ENCODE peak calls at places on chromosomes 16 and 17, in four cellular contexts. Q, X, S and Y are unnamed samples.

GRCh38 chr16:57764006-57764340 is 28.4 kb downstream of the KATNB1 start:
- DNase-seq in Q (no peak), X (no peak), S (no peak), Y (no peak)

GRCh38 chr17:39628655-39629493 is 2.1 kb downstream of the PPP1R1B start:
- DNase-seq in Q (no peak), X (no peak), S (no peak), Y (no peak)

GRCh38 chr17:32515677-32516383 is 29.0 kb downstream of the CDK5R1 start:
- DNase-seq in Q (no peak), X (no peak), S (no peak), Y (no peak)

GRCh38 chr17:44314869-44315661 is 6.7 kb downstream of the RUNDC3A start:
- DNase-seq in Q (no peak), X (peak; percentile 83), S (peak; percentile 73), Y (no peak)

GRCh38 chr16:16016388-16016964 is 67.1 kb downstream of the ABCC1 start:
- DNase-seq in Q (no peak), X (no peak), S (no peak), Y (no peak)

GRCh38 chr16:85239871-85240270 is 127.6 kb upstream of the CIBAR2 start:
- DNase-seq in Q (no peak), X (no peak), S (no peak), Y (no peak)

GRCh38 chr17:18198530-18198929 is 14.9 kb downstream of the ALKBH5 start:
- DNase-seq in Q (no peak), X (no peak), S (no peak), Y (no peak)

GRCh38 chr16:67364610-67365256 is 28.6 kb downstream of the TPPP3 start:
- DNase-seq in Q (no peak), X (no peak), S (no peak), Y (no peak)

GRCh38 chr17:48262982-48263586 is 155.5 kb downstream of the SNX11 start:
- DNase-seq in Q (peak; percentile 42), X (peak; percentile 26), S (no peak), Y (no peak)

GRCh38 chr16:23666919-23667659 is 11.6 kb upstream of the PLK1 start:
- DNase-seq in Q (no peak), X (no peak), S (no peak), Y (no peak)

GRCh38 chr16:10579965-10580918 is at the start of gene EMP2:
- DNase-seq in Q (peak; percentile 68), X (peak; percentile 73), S (peak; percentile 93), Y (peak; percentile 55)

GRCh38 chr16:53865492-53865863 is 161.5 kb downstream of the FTO start:
- DNase-seq in Q (peak; percentile 46), X (peak; percentile 29), S (no peak), Y (no peak)

GRCh38 chr17:6035801-6036394 is 34.3 kb upstream of the WSCD1 start:
- DNase-seq in Q (no peak), X (no peak), S (no peak), Y (no peak)

GRCh38 chr17:49434821-49435581 is 20.3 kb upstream of the PHB1 start:
- DNase-seq in Q (peak; percentile 43), X (peak; percentile 84), S (peak; percentile 88), Y (peak; percentile 49)

GRCh38 chr17:69654981-69655581 is 240.6 kb downstream of the MAP2K6 start:
- DNase-seq in Q (peak; percentile 91), X (no peak), S (no peak), Y (no peak)

GRCh38 chr17:51322390-51323029 is 62.2 kb downstream of the UTP18 start:
- DNase-seq in Q (no peak), X (peak; percentile 40), S (peak; percentile 23), Y (no peak)

GRCh38 chr16:66155933-66156332 is 210.6 kb upstream of the CDH5 start:
- DNase-seq in Q (no peak), X (no peak), S (no peak), Y (no peak)

GRCh38 chr16:84654998-84655397 is 6.7 kb downstream of the KLHL36 start:
- DNase-seq in Q (no peak), X (no peak), S (no peak), Y (no peak)

GRCh38 chr17:63824362-63824761 is 2.9 kb upstream of the PSMC5 start:
- DNase-seq in Q (no peak), X (no peak), S (no peak), Y (no peak)

GRCh38 chr16:17556276-17557052 is 85.7 kb upstream of the XYLT1 start:
- DNase-seq in Q (peak; percentile 43), X (peak; percentile 51), S (peak; percentile 27), Y (no peak)

GRCh38 chr16:53833145-53833544 is 129.2 kb downstream of the FTO start:
- DNase-seq in Q (no peak), X (no peak), S (no peak), Y (no peak)

GRCh38 chr16:56204836-56205235 is 13.5 kb downstream of the GNAO1 start:
- DNase-seq in Q (no peak), X (no peak), S (no peak), Y (no peak)

GRCh38 chr16:56202036-56202435 is 10.7 kb downstream of the GNAO1 start:
- DNase-seq in Q (no peak), X (no peak), S (no peak), Y (no peak)

GRCh38 chr16:56201030-56201429 is 9.7 kb downstream of the GNAO1 start:
- DNase-seq in Q (no peak), X (no peak), S (no peak), Y (no peak)

GRCh38 chr16:56199164-56199563 is 7.9 kb downstream of the GNAO1 start:
- DNase-seq in Q (no peak), X (peak; percentile 34), S (no peak), Y (no peak)

GRCh38 chr16:56203052-56203451 is 11.8 kb downstream of the GNAO1 start:
- DNase-seq in Q (peak; percentile 2), X (peak; percentile 51), S (peak; percentile 34), Y (no peak)
- TF ChIP-seq CTCF in Q (no peak), X (peak; percentile 31), S (no peak), Y (peak; percentile 38)

DNA sequence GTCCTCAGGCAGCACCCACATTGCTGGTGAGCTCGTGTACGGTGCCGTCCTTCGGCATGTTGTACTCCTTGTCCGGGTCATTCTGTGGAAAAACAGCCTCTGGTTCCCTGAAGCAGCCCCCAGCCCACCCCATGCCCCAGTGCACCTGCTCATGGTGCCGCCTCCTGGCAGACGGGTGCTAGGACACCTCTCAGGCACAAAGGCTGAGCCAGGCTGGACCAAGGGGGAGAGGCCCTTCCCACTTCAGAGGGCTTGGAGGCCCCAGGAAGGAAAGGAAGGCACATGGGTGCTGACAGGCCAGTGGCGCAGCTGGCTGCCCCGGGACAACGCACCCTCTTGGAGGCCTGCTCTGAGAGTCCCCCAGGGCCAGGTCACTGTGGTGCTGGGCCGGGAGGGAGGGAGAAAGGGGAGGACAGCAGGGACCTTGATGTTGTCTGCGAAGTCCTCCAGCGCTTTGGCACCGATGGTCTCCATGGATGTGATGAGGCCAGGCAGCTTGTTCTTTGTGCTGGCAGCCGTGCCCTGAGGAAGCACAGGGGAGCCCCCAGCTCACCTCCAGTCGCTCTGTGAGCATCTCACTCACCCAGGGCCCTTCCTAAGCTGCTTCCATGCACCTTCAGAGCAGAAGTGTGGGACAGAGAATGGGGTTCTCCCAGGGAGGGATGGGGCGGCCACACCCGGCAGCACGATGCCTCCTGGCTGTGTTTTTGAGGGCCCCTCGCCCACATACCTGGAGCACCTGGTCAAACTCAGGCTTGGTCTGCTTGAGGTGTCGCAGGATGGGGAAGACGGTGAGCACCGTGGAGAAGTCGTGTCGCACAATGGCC is 9.3 kb downstream of the ZACN start:
- DNase-seq in Q (no peak), X (peak; percentile 29), S (peak; percentile 45), Y (no peak)
- TF ChIP-seq CTCF in Q (no peak), X (no peak), S (peak; percentile 43), Y (no peak)

DNA sequence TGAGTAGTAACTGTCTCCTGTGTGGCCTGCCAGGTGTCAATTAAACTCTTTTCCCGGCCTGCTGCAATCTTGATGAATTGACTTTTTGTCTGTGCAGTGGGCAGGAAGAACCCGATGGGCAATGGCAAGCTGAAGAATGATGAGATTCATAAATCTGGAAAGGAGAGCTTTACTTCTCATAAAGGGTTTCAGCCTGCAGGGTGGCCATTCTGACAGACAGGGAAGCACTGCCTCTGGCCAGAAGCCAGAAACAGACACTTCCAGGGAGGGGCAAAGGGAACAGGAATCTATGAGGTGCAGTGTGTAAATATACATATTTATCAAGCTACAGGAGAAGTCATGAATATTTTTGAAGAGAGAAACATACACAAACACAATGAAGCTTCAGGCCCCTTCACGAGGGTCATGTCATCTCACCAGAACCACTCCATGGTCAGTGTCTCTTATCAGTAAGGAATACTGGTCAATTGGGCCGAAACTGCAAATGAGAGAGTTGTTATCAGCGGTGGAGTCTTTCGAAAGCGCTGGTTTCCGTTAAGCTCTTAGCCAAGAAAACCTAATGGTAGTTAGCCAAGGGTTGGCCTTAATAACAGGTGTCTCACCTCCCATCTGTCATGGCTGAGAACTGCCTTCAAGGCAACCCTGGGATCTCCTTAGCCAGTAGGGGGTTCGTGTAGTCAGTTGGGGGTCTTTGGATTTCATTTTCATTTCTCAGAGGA is 1.3 kb upstream of the NARF start:
- DNase-seq in Q (no peak), X (no peak), S (no peak), Y (no peak)
- TF ChIP-seq CTCF in Q (no peak), X (no peak), S (no peak), Y (no peak)

DNA sequence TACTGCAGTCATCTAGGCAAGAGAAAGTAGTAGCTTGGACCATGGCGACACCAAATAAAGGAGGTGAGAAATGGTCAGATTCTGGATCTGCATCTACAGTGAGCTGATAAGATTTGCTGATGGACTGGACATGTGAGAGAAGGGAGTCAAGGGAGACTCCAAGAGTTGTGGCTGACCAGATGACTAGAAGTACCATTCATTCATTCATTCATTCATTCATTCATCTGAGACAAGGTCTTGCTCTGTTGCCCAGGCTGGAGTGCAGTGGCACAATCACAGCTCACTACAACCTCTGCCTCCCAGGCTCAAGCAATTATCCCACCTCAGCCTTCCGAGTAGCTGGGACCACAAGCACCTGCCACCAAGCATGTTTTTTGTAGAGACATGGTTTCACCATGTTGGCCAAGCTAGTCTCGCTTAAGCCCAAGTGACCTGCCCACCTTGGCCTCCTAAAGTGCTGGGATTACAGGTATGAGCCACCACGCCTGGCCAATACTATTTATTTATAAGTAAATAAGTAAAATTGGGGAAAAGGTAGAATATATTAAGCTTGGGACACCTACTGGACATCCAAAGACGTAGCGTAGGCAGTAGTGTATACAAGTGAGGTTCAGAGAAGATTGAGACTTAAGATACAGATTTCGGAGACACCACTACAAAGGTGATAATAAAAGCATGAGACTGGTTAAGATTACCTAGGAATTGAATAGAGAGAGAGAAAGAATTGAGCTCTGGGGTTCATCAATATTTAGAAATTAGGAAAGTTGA is 15.7 kb upstream of the RNF43 start:
- DNase-seq in Q (no peak), X (no peak), S (no peak), Y (no peak)
- TF ChIP-seq CTCF in Q (peak; percentile 2), X (no peak), S (no peak), Y (no peak)

GRCh38 chr17:4934173-4934979 is 2.3 kb downstream of the GP1BA start:
- DNase-seq in Q (peak; percentile 55), X (peak; percentile 58), S (peak; percentile 25), Y (no peak)
- TF ChIP-seq CTCF in Q (peak; percentile 56), X (peak; percentile 29), S (no peak), Y (peak; percentile 38)

DNA sequence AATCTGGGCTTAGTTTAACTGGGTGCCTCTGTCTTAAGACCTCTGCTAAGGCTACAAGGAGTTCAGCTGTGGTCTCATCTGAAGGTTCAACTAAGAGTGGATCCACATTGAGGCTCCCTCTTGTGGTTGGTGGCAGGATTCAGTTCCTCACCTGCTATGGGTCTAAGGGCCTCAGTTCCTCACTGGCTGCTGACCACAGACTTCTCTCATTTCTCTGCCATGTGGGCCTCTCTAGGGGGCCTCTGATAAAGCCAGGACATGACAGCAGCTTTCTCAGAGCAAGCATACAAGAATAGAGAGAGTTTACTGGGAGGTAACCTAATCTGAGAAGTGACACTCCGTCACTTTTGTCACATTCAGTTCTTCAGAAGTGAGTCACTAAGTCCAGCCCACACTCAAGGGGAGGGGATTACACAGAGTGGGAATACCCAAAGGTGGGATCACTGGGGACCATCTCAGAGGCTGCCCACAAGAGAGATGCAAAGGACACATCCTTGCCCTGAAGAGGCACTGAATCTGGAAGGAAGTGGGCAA is 19.2 kb upstream of the ABAT start:
- DNase-seq in Q (peak; percentile 43), X (peak; percentile 55), S (peak; percentile 68), Y (no peak)
- TF ChIP-seq CTCF in Q (peak; percentile 71), X (peak; percentile 55), S (peak; percentile 56), Y (peak; percentile 59)